ENCODE peak calls at places on chromosomes 3 and 15, in five cellular contexts. E is Caco-2, Y is left ventricle myocardium inferior, F is GM12865, I is choroid plexus epithelial cell. G is an unnamed sample.

GRCh38 chr15:64892850-64893403 is 18.8 kb upstream of the ANKDD1A start:
- DNase-seq in F (peak), E (no peak), I (no peak), Y (peak), G (no peak)

GRCh38 chr3:52084216-52084945 is 28.0 kb upstream of the DUSP7 start:
- DNase-seq in E (no peak), Y (no peak), I (no peak), F (no peak), G (no peak)

GRCh38 chr3:106821801-106822200 is 555.4 kb upstream of the CCDC54 start:
- DNase-seq in I (no peak), F (no peak), Y (no peak), E (no peak), G (no peak)

GRCh38 chr3:152595975-152596832 is 238.7 kb upstream of the P2RY1 start:
- DNase-seq in E (peak), F (peak), Y (no peak), I (peak), G (peak)

GRCh38 chr3:183261103-183261502 is 8.1 kb downstream of the B3GNT5 start:
- DNase-seq in Y (no peak), I (no peak), E (no peak), F (no peak), G (no peak)

GRCh38 chr3:55409802-55410201 is 77.3 kb downstream of the WNT5A start:
- DNase-seq in I (peak), F (no peak), E (no peak), Y (no peak), G (no peak)

GRCh38 chr3:183328823-183329222 is 75.8 kb downstream of the B3GNT5 start:
- DNase-seq in E (no peak), F (no peak), Y (no peak), I (peak), G (no peak)

GRCh38 chr3:113194747-113195400 is 16.5 kb upstream of the BOC start:
- DNase-seq in E (no peak), F (no peak), Y (no peak), I (peak), G (no peak)

GRCh38 chr15:52069559-52069958 is 43.0 kb downstream of the BCL2L10 start:
- DNase-seq in E (no peak), I (no peak), Y (no peak), F (no peak), G (no peak)

GRCh38 chr15:81531141-81531592 is 157.2 kb upstream of the TMC3 start:
- DNase-seq in Y (no peak), I (peak), E (no peak), F (no peak), G (no peak)
- H3K4me3 ChIP-seq in Y (no peak), I (no peak), E (no peak), F (no peak), G (no peak)

GRCh38 chr15:77569647-77570186 is 63.0 kb downstream of the LINGO1 start:
- DNase-seq in E (peak), I (peak), F (no peak), Y (no peak), G (no peak)
- H3K4me3 ChIP-seq in E (no peak), I (peak), F (no peak), Y (peak), G (no peak)

GRCh38 chr3:64184621-64185020 is 40.6 kb downstream of the PRICKLE2 start:
- DNase-seq in Y (no peak), F (no peak), I (peak), E (no peak), G (no peak)

GRCh38 chr3:64185436-64185835 is 39.8 kb downstream of the PRICKLE2 start:
- DNase-seq in F (no peak), I (no peak), E (no peak), Y (no peak), G (no peak)

GRCh38 chr3:64186667-64187064 is 38.6 kb downstream of the PRICKLE2 start:
- DNase-seq in Y (no peak), E (no peak), I (no peak), F (no peak), G (no peak)

GRCh38 chr3:64188810-64189560 is 36.3 kb downstream of the PRICKLE2 start:
- DNase-seq in Y (no peak), F (no peak), E (peak), I (peak), G (no peak)

DNA sequence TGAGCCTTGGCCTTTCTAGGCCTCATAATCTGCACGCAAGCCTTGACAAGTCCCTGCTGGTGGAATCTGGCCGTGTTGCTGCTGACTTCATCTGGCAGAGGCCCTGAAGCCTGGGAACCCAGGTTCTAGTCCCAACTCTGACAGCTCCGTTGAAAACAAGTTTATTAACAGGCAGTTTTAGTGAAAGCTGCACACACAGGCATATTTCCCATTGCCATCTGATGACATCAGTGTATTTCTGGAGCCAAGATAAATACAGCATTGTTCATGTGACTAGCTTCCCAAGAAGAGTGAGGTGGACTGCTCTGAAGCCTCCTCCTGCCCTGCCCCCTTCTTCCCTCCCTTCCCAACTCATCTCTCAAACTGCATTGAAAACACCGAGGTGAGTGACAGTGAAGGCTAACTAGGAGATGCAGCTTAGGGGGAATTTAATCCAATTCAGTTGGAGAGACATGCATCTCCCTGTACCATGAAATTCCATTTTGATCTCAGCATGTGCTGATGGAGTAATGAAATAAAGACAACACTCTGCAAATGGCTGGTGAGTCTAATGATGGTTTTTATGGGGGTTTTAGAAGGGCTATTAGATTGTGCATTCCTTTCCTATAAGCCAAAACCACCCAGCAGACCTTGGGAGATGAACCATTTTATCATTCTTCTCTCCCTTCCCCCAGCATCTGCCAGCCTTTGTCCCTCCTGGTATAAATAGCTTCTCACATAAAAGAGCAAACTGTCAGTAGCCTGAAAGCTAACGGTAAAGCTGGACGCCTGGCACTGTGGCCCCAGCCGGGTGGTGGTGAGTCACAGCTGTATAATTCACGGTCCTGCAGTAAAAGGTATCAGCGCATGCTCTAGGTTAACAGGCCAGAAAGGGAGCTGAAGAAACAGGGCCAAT is 38.0 kb downstream of the PRICKLE2 start:
- DNase-seq in E (peak), I (peak), F (no peak), Y (peak), G (no peak)
- H3K4me3 ChIP-seq in E (no peak), I (no peak), F (no peak), Y (no peak), G (no peak)

DNA sequence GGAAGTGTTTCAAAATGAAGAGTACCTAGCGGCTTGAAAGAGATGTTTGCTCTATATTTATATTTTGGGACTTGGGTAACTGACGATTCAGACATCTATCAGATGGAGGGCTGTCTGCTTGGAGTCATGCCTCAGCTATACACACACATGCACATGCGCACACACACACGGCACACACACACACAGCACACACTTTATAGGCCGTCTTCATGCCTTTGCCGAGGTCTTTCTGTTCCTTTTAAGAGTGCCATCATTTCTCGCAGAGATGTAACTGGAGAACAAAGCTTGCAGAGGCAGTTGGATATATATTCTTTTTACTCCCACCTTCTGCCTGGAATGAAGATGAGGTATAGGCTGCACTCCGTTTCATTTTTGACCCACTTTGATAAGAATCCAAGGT is 314.1 kb downstream of the PTPRG start:
- DNase-seq in E (no peak), F (no peak), I (peak), Y (no peak), G (no peak)
- H3K4me3 ChIP-seq in E (no peak), F (no peak), I (no peak), Y (no peak), G (no peak)

DNA sequence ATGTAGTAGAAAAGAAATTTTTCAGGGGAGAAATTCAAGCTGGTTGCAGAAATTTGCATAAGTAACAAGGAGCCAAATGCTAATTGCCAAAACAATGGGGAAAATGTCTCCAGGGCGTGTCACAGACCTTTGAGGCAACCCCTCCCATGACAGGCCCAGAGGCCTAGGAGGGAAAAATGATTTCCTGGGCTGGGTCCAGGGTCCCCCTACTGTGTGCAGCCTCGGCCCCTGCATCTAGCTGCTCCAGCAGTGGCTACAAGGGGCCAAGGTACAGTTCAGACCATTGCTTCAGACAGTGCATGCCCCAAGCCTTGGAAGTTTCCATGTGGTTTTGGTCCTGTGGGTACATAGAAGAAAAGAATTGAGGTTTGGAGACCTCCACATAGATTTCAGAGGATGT is 70.7 kb downstream of the ZPLD1 start:
- DNase-seq in F (no peak), Y (no peak), I (no peak), E (no peak), G (no peak)
- H3K4me3 ChIP-seq in F (no peak), Y (no peak), I (no peak), E (no peak), G (no peak)

G was measured in Jurkat, Clone E6-1.